ENCODE peak calls at places on chromosomes 12 and 14, in seven cellular contexts. A, E, W, Q, N, O and U are unnamed samples.

GRCh38 chr14:33602396-33602795 is 348.5 kb downstream of the EGLN3 start:
- DNase-seq in Q (no peak), N (no peak), E (peak; percentile 31), A (no peak), O (no peak), W (no peak), U (no peak)

GRCh38 chr14:99579077-99579836 is 24.8 kb downstream of the CCDC85C start:
- DNase-seq in A (no peak), W (no peak), O (no peak), E (no peak), N (no peak), Q (no peak), U (no peak)

GRCh38 chr12:55659486-55660385 is 23.0 kb downstream of the OR10P1 start:
- DNase-seq in W (peak; percentile 94), N (no peak), Q (no peak), A (peak; percentile 12), O (no peak), E (no peak), U (no peak)

GRCh38 chr12:20547788-20548575 is 147.2 kb upstream of the SLCO1C1 start:
- DNase-seq in A (no peak), N (no peak), Q (no peak), O (no peak), E (no peak), W (no peak), U (no peak)

GRCh38 chr12:47080725-47081502 is 1.2 kb upstream of the AMIGO2 start:
- DNase-seq in N (peak; percentile 45), O (peak; percentile 76), W (peak; percentile 75), A (no peak), Q (peak; percentile 50), E (peak; percentile 45), U (no peak)

GRCh38 chr14:60506462-60506984 is 2.4 kb upstream of the SIX6 start:
- DNase-seq in N (peak; percentile 33), A (no peak), Q (no peak), O (no peak), W (no peak), E (no peak), U (no peak)

GRCh38 chr14:75453817-75454434 is 26.1 kb downstream of the JDP2 start:
- DNase-seq in W (no peak), N (no peak), E (no peak), A (no peak), Q (peak; percentile 17), O (no peak), U (peak; percentile 30)

GRCh38 chr12:130127909-130128763 is 34.1 kb upstream of the FZD10 start:
- DNase-seq in Q (no peak), E (peak; percentile 75), N (no peak), A (no peak), W (peak; percentile 85), O (no peak), U (no peak)

GRCh38 chr14:19851365-19851764 is 23.6 kb upstream of the OR4K2 start:
- DNase-seq in A (no peak), N (no peak), W (no peak), E (no peak), Q (no peak), O (no peak), U (no peak)

GRCh38 chr12:52321433-52321832 is 235 bp upstream of the KRT83 start:
- DNase-seq in A (no peak), N (no peak), E (no peak), Q (no peak), W (no peak), O (no peak), U (no peak)

GRCh38 chr12:104480826-104481457 is 24.2 kb downstream of the CHST11 start:
- DNase-seq in W (peak; percentile 65), Q (no peak), O (no peak), E (peak; percentile 30), N (no peak), A (no peak), U (no peak)

GRCh38 chr14:104753528-104754212 is 723 bp downstream of the SIVA1 start:
- DNase-seq in W (peak; percentile 37), E (no peak), N (no peak), Q (no peak), O (no peak), A (no peak), U (no peak)

GRCh38 chr14:42110167-42110566 is 503.5 kb downstream of the LRFN5 start:
- DNase-seq in Q (no peak), W (peak; percentile 3), A (peak; percentile 73), N (no peak), O (no peak), E (no peak), U (peak; percentile 1)

GRCh38 chr12:46998811-46999368 is 80.5 kb upstream of the PCED1B start:
- DNase-seq in A (no peak), Q (no peak), O (peak; percentile 67), W (no peak), E (no peak), N (no peak), U (no peak)

GRCh38 chr12:24911284-24911791 is 37.6 kb downstream of the BCAT1 start:
- DNase-seq in N (no peak), W (no peak), E (peak; percentile 49), O (peak; percentile 29), A (no peak), Q (no peak), U (no peak)

GRCh38 chr12:112218150-112218549 is 92.8 kb downstream of the TRAFD1 start:
- DNase-seq in N (no peak), A (no peak), Q (no peak), W (no peak), O (no peak), E (no peak), U (no peak)

GRCh38 chr12:19131020-19131431 is 1.5 kb downstream of the PLEKHA5 start:
- DNase-seq in E (peak; percentile 33), Q (no peak), N (peak; percentile 10), O (no peak), W (peak; percentile 40), A (peak; percentile 13), U (no peak)

GRCh38 chr14:50804181-50804721 is 26.7 kb downstream of the NIN start:
- DNase-seq in E (no peak), O (no peak), Q (no peak), N (no peak), W (no peak), A (no peak), U (no peak)

GRCh38 chr14:88209273-88209672 is 113.8 kb downstream of the KCNK10 start:
- DNase-seq in Q (no peak), A (no peak), N (no peak), E (no peak), O (no peak), W (no peak), U (no peak)

GRCh38 chr12:106957617-106958016 is 1.9 kb downstream of the TMEM263 start:
- DNase-seq in W (no peak), O (no peak), N (no peak), A (no peak), Q (no peak), E (no peak), U (no peak)

GRCh38 chr12:56476972-56477432 is 8.6 kb downstream of the SPRYD4 start:
- DNase-seq in N (no peak), A (no peak), O (no peak), W (no peak), E (no peak), Q (no peak), U (no peak)

GRCh38 chr14:79831198-79831890 is 380.0 kb downstream of the DIO2 start:
- DNase-seq in Q (no peak), O (no peak), W (no peak), E (no peak), A (no peak), N (no peak), U (no peak)

GRCh38 chr12:116066381-116067230 is 210.9 kb downstream of the MED13L start:
- DNase-seq in W (peak; percentile 37), A (no peak), N (peak; percentile 52), Q (peak; percentile 33), E (peak; percentile 35), O (no peak), U (peak; percentile 4)

GRCh38 chr14:90495357-90496276 is 98.8 kb downstream of the CALM1 start:
- DNase-seq in O (no peak), N (peak; percentile 86), Q (no peak), A (no peak), E (peak; percentile 45), W (peak; percentile 73), U (no peak)

GRCh38 chr12:31906581-31907286 is 52.5 kb upstream of the RESF1 start:
- DNase-seq in A (no peak), O (no peak), Q (no peak), N (no peak), E (no peak), W (no peak), U (no peak)

GRCh38 chr12:57549909-57550627 is at the start of gene KIF5A:
- DNase-seq in Q (peak; percentile 37), N (peak; percentile 79), E (peak; percentile 21), A (peak; percentile 57), W (peak; percentile 32), O (no peak), U (peak; percentile 25)

GRCh38 chr14:69632154-69632553 is 20.8 kb downstream of the SUSD6 start:
- DNase-seq in Q (no peak), W (no peak), A (no peak), O (no peak), N (peak; percentile 32), E (no peak), U (no peak)

GRCh38 chr14:100902295-100902694 is 1.2 kb downstream of the RTL1 start:
- DNase-seq in A (no peak), E (no peak), N (no peak), O (no peak), Q (no peak), W (no peak), U (no peak)

GRCh38 chr12:94560416-94561221 is 89.7 kb downstream of the TMCC3 start:
- DNase-seq in O (no peak), W (peak; percentile 43), A (no peak), E (peak; percentile 49), N (no peak), Q (peak; percentile 6), U (peak; percentile 37)

GRCh38 chr14:75831971-75832370 is 149.8 kb downstream of the TGFB3 start:
- DNase-seq in O (no peak), E (peak; percentile 58), W (no peak), Q (no peak), A (peak; percentile 59), N (no peak), U (no peak)

GRCh38 chr12:6700646-6701051 is at the start of gene PIANP:
- DNase-seq in N (peak; percentile 84), E (peak; percentile 26), O (no peak), A (no peak), Q (no peak), W (peak; percentile 42), U (no peak)

GRCh38 chr12:90801776-90802175 is 153.2 kb downstream of the CCER1 start:
- DNase-seq in A (peak; percentile 6), O (peak; percentile 66), N (no peak), E (peak; percentile 31), W (no peak), Q (no peak), U (no peak)

GRCh38 chr12:15196678-15197267 is 24.4 kb downstream of the RERG start:
- DNase-seq in A (no peak), Q (no peak), W (no peak), O (no peak), N (no peak), E (no peak), U (no peak)

GRCh38 chr12:75754698-75755097 is 243.3 kb upstream of the KRR1 start:
- DNase-seq in Q (no peak), O (no peak), W (no peak), N (no peak), A (no peak), E (no peak), U (no peak)

GRCh38 chr12:57483466-57483865 is 3.8 kb upstream of the ARHGAP9 start:
- DNase-seq in W (no peak), O (peak; percentile 39), E (no peak), N (no peak), A (no peak), Q (no peak), U (no peak)

GRCh38 chr12:122825773-122826724 is 9.2 kb upstream of the HIP1R start:
- DNase-seq in A (peak; percentile 30), N (no peak), Q (no peak), W (peak; percentile 45), E (no peak), O (no peak), U (no peak)

GRCh38 chr12:3061129-3061857 is 15.9 kb upstream of the TSPAN9 start:
- DNase-seq in O (no peak), Q (no peak), E (peak; percentile 67), N (no peak), A (no peak), W (no peak), U (no peak)

GRCh38 chr12:133227281-133227852 is 8.3 kb downstream of the ANHX start:
- DNase-seq in E (no peak), W (no peak), A (no peak), Q (no peak), O (no peak), N (no peak), U (no peak)